ENCODE peak calls at places on chromosomes 11 and 22, in ten cellular contexts. X is body of pancreas, L is heart right ventricle, S is HFFc6, N is testis, U is kidney epithelial cell, W is epithelial cell of esophagus, M is keratinocyte, E is GM13977, F is foreskin fibroblast. P is an unnamed sample.

GRCh38 chr11:80028998-80029397 is 588.2 kb upstream of the TENM4 start:
- DNase-seq in X (no peak), L (no peak), S (no peak), N (no peak), U (no peak), W (no peak), M (no peak), E (no peak), F (no peak), P (no peak)

GRCh38 chr11:123239371-123240150 is 44.5 kb upstream of the CLMP start:
- DNase-seq in X (no peak), L (no peak), S (peak), N (no peak), U (no peak), W (peak), M (no peak), E (no peak), F (no peak), P (no peak)

GRCh38 chr11:104705475-104706195 is 192.6 kb downstream of the CASP12 start:
- DNase-seq in X (no peak), L (peak), S (no peak), N (peak), U (no peak), W (peak), M (no peak), E (peak), F (no peak), P (peak)

GRCh38 chr11:122697636-122698167 is 42.2 kb downstream of the UBASH3B start:
- DNase-seq in X (no peak), L (no peak), S (peak), N (no peak), U (peak), W (peak), M (no peak), E (peak), F (no peak), P (no peak)

GRCh38 chr22:46060292-46061123 is 83.5 kb upstream of the WNT7B start:
- DNase-seq in X (no peak), L (no peak), S (no peak), N (peak), U (no peak), W (no peak), M (no peak), E (no peak), F (no peak), P (no peak)

GRCh38 chr22:49751968-49752597 is 75.6 kb downstream of the BRD1 start:
- DNase-seq in X (no peak), L (no peak), S (no peak), N (no peak), U (no peak), W (no peak), M (no peak), E (no peak), F (no peak), P (no peak)

GRCh38 chr11:114059278-114059983 is at the start of gene ZBTB16:
- DNase-seq in X (peak), L (peak), S (no peak), N (peak), U (no peak), W (peak), M (no peak), E (peak), F (peak), P (no peak)

GRCh38 chr11:89249196-89249595 is 71.5 kb downstream of the TYR start:
- DNase-seq in X (no peak), L (no peak), S (no peak), N (no peak), U (no peak), W (no peak), M (no peak), E (no peak), F (no peak), P (no peak)

GRCh38 chr11:128471138-128471661 is 116.2 kb downstream of the ETS1 start:
- DNase-seq in X (no peak), L (no peak), S (no peak), N (no peak), U (no peak), W (no peak), M (no peak), E (peak), F (no peak), P (no peak)

DNA sequence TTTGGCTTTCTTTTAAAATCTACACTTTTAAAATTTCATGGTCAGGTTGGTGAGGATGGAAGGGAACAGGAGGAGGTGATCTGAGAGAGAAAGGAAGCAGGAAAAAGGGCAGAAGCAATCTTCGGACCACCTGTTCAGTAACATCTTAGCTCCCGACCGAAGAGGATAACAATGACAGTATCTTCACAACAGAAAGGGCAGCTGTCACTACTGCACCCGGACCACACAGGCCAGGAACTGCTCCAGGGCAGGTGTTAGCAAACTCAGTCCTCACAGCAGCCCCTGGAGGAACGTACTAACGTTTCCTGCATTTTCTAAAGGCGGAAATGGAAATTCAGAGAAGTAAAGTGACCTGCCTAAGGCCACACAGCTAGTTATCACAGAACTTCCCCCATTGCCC is 16.8 kb downstream of the PTPN5 start:
- DNase-seq in X (no peak), L (no peak), S (no peak), N (no peak), U (no peak), W (no peak), M (no peak), E (no peak), F (no peak), P (no peak)
- TF ChIP-seq CTCF in X (no peak), L (no peak), S (no peak), N (no peak), U (no peak), W (no peak), M (no peak), E (no peak), F (no peak), P (no peak)

GRCh38 chr11:84250834-84251613 is 964.9 kb upstream of the CCDC90B start:
- DNase-seq in X (no peak), L (no peak), S (no peak), N (no peak), U (no peak), W (no peak), M (no peak), E (no peak), F (no peak), P (no peak)

GRCh38 chr11:84256618-84257017 is 970.5 kb upstream of the CCDC90B start:
- DNase-seq in X (no peak), L (no peak), S (no peak), N (no peak), U (no peak), W (no peak), M (no peak), E (no peak), F (no peak), P (no peak)

GRCh38 chr11:84249344-84250135 is 963.4 kb upstream of the CCDC90B start:
- DNase-seq in X (no peak), L (no peak), S (no peak), N (no peak), U (no peak), W (peak), M (no peak), E (no peak), F (no peak), P (no peak)

GRCh38 chr11:84260862-84261261 is 974.7 kb upstream of the CCDC90B start:
- DNase-seq in X (no peak), L (no peak), S (no peak), N (no peak), U (no peak), W (no peak), M (no peak), E (no peak), F (no peak), P (no peak)

DNA sequence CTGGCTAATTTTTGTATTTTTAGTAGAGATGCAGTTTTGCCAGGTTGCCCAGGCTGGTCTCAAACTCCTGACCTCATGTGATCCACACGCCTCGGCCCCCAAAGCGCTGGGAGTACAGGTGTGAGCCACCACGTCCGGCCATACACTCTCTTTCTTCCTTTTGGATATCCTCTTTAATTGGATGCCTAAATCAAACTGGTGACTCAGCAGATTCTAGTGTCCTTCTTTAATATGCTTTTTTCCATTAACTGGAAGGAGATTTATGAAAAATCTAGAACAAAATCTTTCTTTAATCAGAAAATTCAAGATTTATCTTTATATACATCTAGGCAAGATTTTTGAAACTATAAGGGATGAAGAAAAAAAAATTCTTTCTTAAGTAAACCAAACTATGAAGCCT is 969.3 kb upstream of the CCDC90B start:
- DNase-seq in X (no peak), L (no peak), S (no peak), N (no peak), U (no peak), W (no peak), M (no peak), E (no peak), F (no peak), P (no peak)
- TF ChIP-seq CTCF in X (no peak), L (no peak), S (no peak), N (no peak), U (no peak), W (no peak), M (no peak), E (no peak), F (no peak), P (no peak)

DNA sequence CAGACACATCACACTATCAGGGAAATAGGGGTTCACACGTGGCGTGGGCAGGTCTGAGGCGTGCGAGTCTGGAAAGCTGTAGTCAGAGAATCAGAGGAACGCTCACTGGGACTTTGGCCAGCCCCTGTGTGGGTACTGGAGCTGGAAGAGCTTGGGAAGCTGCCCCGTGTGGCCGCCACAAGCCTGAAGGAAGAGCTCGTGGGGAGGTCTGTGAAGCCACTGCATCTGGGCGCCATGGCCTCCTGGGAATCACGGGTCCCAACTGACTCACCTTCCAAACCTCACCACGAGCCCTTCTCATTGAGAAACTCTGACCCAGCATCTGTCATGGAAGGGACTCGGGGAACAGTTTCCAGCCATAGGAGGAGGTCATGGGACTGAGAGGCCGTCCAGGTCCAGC is 5.9 kb upstream of the MRGPRF start:
- DNase-seq in X (no peak), L (no peak), S (peak), N (peak), U (no peak), W (no peak), M (no peak), E (no peak), F (peak), P (no peak)
- TF ChIP-seq CTCF in X (no peak), L (no peak), S (no peak), N (no peak), U (no peak), W (no peak), M (no peak), E (no peak), F (peak), P (no peak)

GRCh38 chr11:14891143-14892035 is 642 bp downstream of the CYP2R1 start:
- DNase-seq in X (peak), L (peak), S (peak), N (peak), U (peak), W (peak), M (no peak), E (peak), F (peak), P (peak)
- TF ChIP-seq CTCF in X (no peak), L (no peak), S (no peak), N (peak), U (no peak), W (no peak), M (no peak), E (no peak), F (no peak), P (no peak)

GRCh38 chr22:32589007-32589406 is 114.4 kb downstream of the FBXO7 start:
- DNase-seq in X (no peak), L (no peak), S (no peak), N (no peak), U (no peak), W (no peak), M (no peak), E (no peak), F (peak), P (no peak)
- TF ChIP-seq CTCF in X (no peak), L (no peak), S (no peak), N (no peak), U (no peak), W (no peak), M (no peak), E (no peak), F (no peak), P (no peak)

GRCh38 chr11:60891103-60891741 is 15.2 kb downstream of the PRPF19 start:
- DNase-seq in X (no peak), L (no peak), S (no peak), N (peak), U (no peak), W (no peak), M (no peak), E (no peak), F (no peak), P (no peak)

GRCh38 chr11:60889869-60890311 is 16.5 kb downstream of the PRPF19 start:
- DNase-seq in X (no peak), L (no peak), S (no peak), N (no peak), U (no peak), W (no peak), M (no peak), E (no peak), F (no peak), P (no peak)

GRCh38 chr11:60890696-60891095 is 15.7 kb downstream of the PRPF19 start:
- DNase-seq in X (no peak), L (no peak), S (no peak), N (no peak), U (no peak), W (no peak), M (no peak), E (no peak), F (no peak), P (no peak)

GRCh38 chr11:60887531-60887930 is 18.9 kb downstream of the PRPF19 start:
- DNase-seq in X (peak), L (peak), S (peak), N (peak), U (no peak), W (peak), M (no peak), E (peak), F (peak), P (peak)
- TF ChIP-seq CTCF in X (peak), L (peak), S (peak), N (peak), U (peak), W (peak), M (peak), E (peak), F (peak), P (peak)

DNA sequence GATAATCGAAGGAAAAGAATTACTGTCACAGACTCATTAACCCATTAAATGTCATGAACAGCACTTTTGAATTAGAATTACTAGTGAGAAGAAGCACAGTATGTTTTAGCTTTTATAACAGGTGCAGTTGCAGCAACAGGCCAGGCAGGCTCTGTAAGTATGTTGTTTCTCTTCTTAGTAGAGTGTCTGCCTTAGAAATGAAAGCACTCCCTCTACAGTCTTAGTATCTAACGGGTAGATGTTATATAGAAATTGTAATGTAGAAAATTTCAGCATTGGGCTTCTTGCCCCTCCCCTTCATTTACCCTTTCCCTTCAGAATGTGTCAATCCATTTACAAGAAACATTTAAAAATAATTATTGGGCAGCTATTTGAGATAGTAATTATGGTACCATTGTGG is 87.4 kb downstream of the HIPK3 start:
- DNase-seq in X (no peak), L (no peak), S (no peak), N (no peak), U (no peak), W (no peak), M (no peak), E (no peak), F (no peak), P (no peak)
- TF ChIP-seq CTCF in X (peak), L (peak), S (peak), N (no peak), U (no peak), W (peak), M (no peak), E (no peak), F (peak), P (no peak)